ENCODE peak calls at places on chromosomes 3 and 15, in seven cellular contexts. M is HCT116, Y is K562, C is SK-N-SH, U is HepG2, N is GM12878, D is H1. R is an unnamed sample.

GRCh38 chr3:62003833-62004232 is 369.5 kb downstream of the FEZF2 start:
- DNase-seq in M (no peak), Y (no peak), C (no peak), U (no peak), N (no peak), D (no peak), R (no peak)

GRCh38 chr3:188125076-188125475 is 28.9 kb upstream of the LPP start:
- DNase-seq in M (no peak), Y (no peak), C (no peak), U (no peak), N (no peak), D (no peak), R (no peak)

GRCh38 chr3:195906865-195907729 is 1.3 kb downstream of the TNK2 start:
- DNase-seq in M (no peak), Y (no peak), C (no peak), U (no peak), N (peak; percentile 76), D (no peak), R (no peak)

GRCh38 chr3:129623447-129624118 is 17.1 kb upstream of the PLXND1 start:
- DNase-seq in M (no peak), Y (no peak), C (peak; percentile 27), U (no peak), N (no peak), D (no peak), R (no peak)

GRCh38 chr15:91849749-91850161 is 3.8 kb upstream of the SLCO3A1 start:
- DNase-seq in M (peak; percentile 35), Y (peak; percentile 18), C (peak; percentile 42), U (peak; percentile 30), N (no peak), D (no peak), R (no peak)

GRCh38 chr3:66138336-66139234 is 82.2 kb upstream of the SLC25A26 start:
- DNase-seq in M (peak; percentile 68), Y (peak; percentile 34), C (peak; percentile 72), U (peak; percentile 65), N (no peak), D (peak; percentile 34), R (no peak)

GRCh38 chr15:43794269-43795037 is 2.3 kb downstream of the SERF2 start:
- DNase-seq in M (no peak), Y (no peak), C (no peak), U (no peak), N (no peak), D (no peak), R (no peak)

GRCh38 chr3:73707772-73708171 is 83.0 kb upstream of the PDZRN3 start:
- DNase-seq in M (no peak), Y (no peak), C (no peak), U (no peak), N (no peak), D (no peak), R (no peak)

GRCh38 chr3:189756651-189757078 is 125.5 kb downstream of the TP63 start:
- DNase-seq in M (no peak), Y (no peak), C (no peak), U (no peak), N (no peak), D (no peak), R (peak; percentile 17)

GRCh38 chr3:20280257-20280656 is 94.3 kb upstream of the SGO1 start:
- DNase-seq in M (no peak), Y (no peak), C (no peak), U (no peak), N (no peak), D (no peak), R (no peak)

GRCh38 chr3:64088408-64089136 is 65.3 kb upstream of the PSMD6 start:
- DNase-seq in M (no peak), Y (no peak), C (no peak), U (no peak), N (no peak), D (no peak), R (no peak)

GRCh38 chr3:151203053-151203420 is at the start of gene GPR171:
- DNase-seq in M (no peak), Y (no peak), C (no peak), U (no peak), N (peak; percentile 33), D (no peak), R (no peak)

GRCh38 chr15:59590027-59590426 is 21.6 kb upstream of the GCNT3 start:
- DNase-seq in M (no peak), Y (no peak), C (no peak), U (no peak), N (peak; percentile 31), D (no peak), R (no peak)

GRCh38 chr3:58357402-58357801 is 24.7 kb downstream of the PXK start:
- DNase-seq in M (no peak), Y (no peak), C (no peak), U (no peak), N (no peak), D (no peak), R (no peak)

GRCh38 chr3:134312873-134313838 is 61.1 kb downstream of the AMOTL2 start:
- DNase-seq in M (no peak), Y (peak; percentile 9), C (no peak), U (peak; percentile 62), N (no peak), D (no peak), R (no peak)

GRCh38 chr3:11607816-11608215 is 35.9 kb downstream of the VGLL4 start:
- DNase-seq in M (no peak), Y (peak; percentile 61), C (no peak), U (peak; percentile 30), N (no peak), D (no peak), R (no peak)

GRCh38 chr15:101618861-101619614 is 33.1 kb downstream of the TM2D3 start:
- DNase-seq in M (no peak), Y (no peak), C (no peak), U (no peak), N (no peak), D (no peak), R (no peak)

GRCh38 chr15:101621961-101622360 is 30.2 kb downstream of the TM2D3 start:
- DNase-seq in M (no peak), Y (no peak), C (no peak), U (no peak), N (no peak), D (no peak), R (no peak)

GRCh38 chr15:101618056-101618455 is 34.1 kb downstream of the TM2D3 start:
- DNase-seq in M (no peak), Y (no peak), C (no peak), U (no peak), N (no peak), D (no peak), R (no peak)

GRCh38 chr15:101619615-101619865 is 32.6 kb downstream of the TM2D3 start:
- DNase-seq in M (no peak), Y (no peak), C (no peak), U (no peak), N (no peak), D (no peak), R (no peak)

DNA sequence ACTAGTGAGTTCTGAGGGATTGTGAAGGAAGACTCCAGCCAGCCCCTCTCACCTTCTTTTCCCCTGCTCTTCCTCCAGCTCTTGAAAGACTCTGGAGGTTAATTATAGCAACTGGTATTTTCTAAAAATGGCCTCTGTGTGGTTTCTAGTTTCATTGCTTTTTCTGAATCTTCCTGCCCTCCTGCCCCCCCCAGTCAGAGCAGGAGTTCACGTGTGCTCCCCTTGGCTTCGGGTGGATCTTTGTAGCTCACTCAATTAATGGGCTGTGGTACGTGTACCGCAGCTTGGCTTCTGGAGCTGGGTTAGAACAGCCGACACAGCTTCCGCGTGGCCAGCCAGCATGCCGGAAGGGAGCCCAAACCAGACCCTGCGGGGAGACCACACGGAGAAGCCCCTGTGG is 31.5 kb downstream of the TM2D3 start:
- DNase-seq in M (no peak), Y (no peak), C (no peak), U (no peak), N (peak; percentile 9), D (no peak), R (no peak)
- TF ChIP-seq SIN3A in M (no peak), Y (no peak), C (no peak), U (no peak), N (no peak), D (no peak), R (no peak)

GRCh38 chr3:96961576-96961975 is 147.2 kb downstream of the EPHA6 start:
- DNase-seq in M (no peak), Y (no peak), C (no peak), U (no peak), N (no peak), D (no peak), R (no peak)
- H3K27ac ChIP-seq in M (no peak overlapping the region), Y (no peak overlapping the region), C (no peak overlapping the region), U (no peak overlapping the region), N (no peak overlapping the region), D (no peak overlapping the region), R (no peak overlapping the region)

GRCh38 chr3:45566951-45567411 is 27.6 kb upstream of the LIMD1 start:
- DNase-seq in M (no peak), Y (no peak), C (no peak), U (no peak), N (no peak), D (no peak), R (no peak)

GRCh38 chr3:45568848-45569247 is 25.7 kb upstream of the LIMD1 start:
- DNase-seq in M (no peak), Y (no peak), C (no peak), U (no peak), N (no peak), D (no peak), R (no peak)

GRCh38 chr3:45565341-45565740 is 29.2 kb upstream of the LIMD1 start:
- DNase-seq in M (no peak), Y (no peak), C (no peak), U (no peak), N (no peak), D (no peak), R (no peak)

GRCh38 chr3:45566205-45566604 is 28.3 kb upstream of the LIMD1 start:
- DNase-seq in M (no peak), Y (no peak), C (no peak), U (no peak), N (no peak), D (no peak), R (no peak)

DNA sequence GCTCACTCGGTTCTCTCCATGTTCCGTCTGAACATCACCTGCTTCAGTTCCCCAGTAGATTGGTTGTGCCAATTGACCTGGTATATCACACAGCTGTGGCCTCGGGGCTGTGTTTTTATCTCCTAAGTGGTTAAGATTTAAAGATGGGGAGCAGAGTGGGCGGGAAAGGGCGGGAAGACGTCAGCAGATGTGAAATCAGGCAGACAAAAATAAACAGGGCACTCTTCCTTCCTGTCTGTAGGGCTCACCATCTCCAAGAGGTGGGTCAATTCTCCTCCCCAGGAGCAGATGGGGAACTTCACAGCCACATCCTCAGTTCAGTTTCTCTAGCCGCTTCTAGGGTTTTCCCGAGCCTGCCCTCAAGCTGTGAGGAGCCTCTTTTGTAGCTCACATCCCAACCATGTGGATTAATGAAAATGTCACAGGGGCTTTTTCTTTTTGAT is 26.8 kb upstream of the LIMD1 start:
- DNase-seq in M (no peak), Y (no peak), C (peak; percentile 35), U (no peak), N (peak; percentile 84), D (no peak), R (no peak)
- H3K4me3 ChIP-seq in M (no peak overlapping the region), Y (no peak overlapping the region), C (no peak overlapping the region), U (no peak overlapping the region), N (no peak overlapping the region), D (no peak overlapping the region), R (no peak overlapping the region)

DNA sequence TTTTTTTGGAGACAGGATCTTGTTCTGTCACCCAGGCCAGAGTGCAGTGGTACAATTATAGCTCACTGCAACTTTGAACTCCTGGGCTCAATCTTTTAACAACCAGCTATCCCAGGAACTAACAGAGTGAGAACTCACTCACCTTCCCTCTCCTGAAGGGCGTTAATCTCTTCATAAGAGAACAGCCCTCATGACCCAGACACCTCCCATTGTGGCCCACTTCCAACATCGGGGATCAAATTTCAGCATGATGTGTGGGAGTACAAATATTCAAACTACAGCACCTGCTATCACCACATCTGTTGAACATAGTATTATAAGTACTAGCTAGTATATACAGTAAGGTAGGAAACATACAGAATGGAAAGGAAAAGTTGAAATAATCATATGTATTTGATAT is 132.5 kb downstream of the DOCK3 start:
- DNase-seq in M (no peak), Y (peak; percentile 1), C (no peak), U (no peak), N (no peak), D (no peak), R (no peak)
- TF ChIP-seq SIN3A in M (no peak), Y (no peak), C (no peak), U (no peak), N (no peak), D (no peak), R (no peak)